ENCODE peak calls at places on chromosome 19, in eight cellular contexts. C, N, D, I, Z, T, P and U are unnamed samples.

GRCh38 chr19:49061445-49061844 is 3.2 kb downstream of the NTF4 start:
- DNase-seq in C (no peak), N (no peak), D (no peak), I (no peak), Z (no peak), T (no peak), P (no peak), U (no peak)

GRCh38 chr19:44005968-44006367 is 3.2 kb downstream of the ZNF230 start:
- DNase-seq in C (no peak), N (peak), D (no peak), I (no peak), Z (no peak), T (no peak), P (no peak), U (no peak)

GRCh38 chr19:10505583-10506229 is 2.5 kb upstream of the KEAP1 start:
- DNase-seq in C (peak), N (peak), D (no peak), I (no peak), Z (no peak), T (peak), P (no peak), U (no peak)

GRCh38 chr19:48117515-48118330 is 7.1 kb upstream of the PLA2G4C start:
- DNase-seq in C (no peak), N (no peak), D (no peak), I (no peak), Z (no peak), T (no peak), P (no peak), U (no peak)

GRCh38 chr19:2454962-2455409 is 1.8 kb downstream of the LMNB2 start:
- DNase-seq in C (no peak), N (no peak), D (no peak), I (no peak), Z (no peak), T (no peak), P (no peak), U (no peak)

GRCh38 chr19:51439021-51439465 is 19.2 kb downstream of the SIGLEC8 start:
- DNase-seq in C (no peak), N (peak), D (no peak), I (no peak), Z (no peak), T (peak), P (peak), U (no peak)

GRCh38 chr19:58562126-58563033 is 4.0 kb upstream of the UBE2M start:
- DNase-seq in C (peak), N (peak), D (no peak), I (no peak), Z (no peak), T (peak), P (no peak), U (peak)

GRCh38 chr19:418761-419632 is 10.1 kb upstream of the C2CD4C start:
- DNase-seq in C (no peak), N (no peak), D (no peak), I (no peak), Z (no peak), T (no peak), P (no peak), U (no peak)

GRCh38 chr19:8814176-8814575 is 17.9 kb downstream of the ZNF558 start:
- DNase-seq in C (no peak), N (no peak), D (no peak), I (no peak), Z (no peak), T (no peak), P (no peak), U (no peak)

GRCh38 chr19:39070888-39071287 is 13.3 kb upstream of the ACP7 start:
- DNase-seq in C (peak), N (no peak), D (no peak), I (no peak), Z (no peak), T (no peak), P (no peak), U (peak)

GRCh38 chr19:1675633-1676350 is 23.4 kb upstream of the TCF3 start:
- DNase-seq in C (no peak), N (no peak), D (no peak), I (no peak), Z (no peak), T (no peak), P (no peak), U (no peak)

GRCh38 chr19:1445932-1446712 is 3.8 kb upstream of the APC2 start:
- DNase-seq in C (no peak), N (no peak), D (no peak), I (no peak), Z (peak), T (no peak), P (peak), U (no peak)